ENCODE peak calls at places on chromosomes 7 and 10, in four cellular contexts. One of them, this sample, is unnamed.

GRCh38 chr7:155190608-155191536 is 106.8 kb upstream of the INSIG1 start:
- DNase-seq in HepG2: no peak
- DNase-seq in K562: peak
- DNase-seq in GM12878: no peak
- DNase-seq in this sample: peak

GRCh38 chr7:53811555-53812079 is 730.6 kb upstream of the VSTM2A start:
- DNase-seq in GM12878: no peak
- DNase-seq in HepG2: no peak
- DNase-seq in K562: peak
- DNase-seq in this sample: no peak

GRCh38 chr10:123870260-123870659 is 21.3 kb downstream of the CPXM2 start:
- DNase-seq in HepG2: no peak
- DNase-seq in K562: no peak
- DNase-seq in GM12878: no peak
- DNase-seq in this sample: no peak

GRCh38 chr7:155198901-155199845 is 98.5 kb upstream of the INSIG1 start:
- DNase-seq in K562: no peak
- DNase-seq in HepG2: no peak
- DNase-seq in GM12878: no peak
- DNase-seq in this sample: no peak

GRCh38 chr10:115818015-115818414 is 455.0 kb downstream of the GFRA1 start:
- DNase-seq in HepG2: no peak
- DNase-seq in K562: no peak
- DNase-seq in GM12878: no peak
- DNase-seq in this sample: no peak

GRCh38 chr7:149655784-149656183 is 117.6 kb downstream of the ZNF467 start:
- DNase-seq in HepG2: no peak
- DNase-seq in GM12878: no peak
- DNase-seq in K562: no peak
- DNase-seq in this sample: no peak

GRCh38 chr10:61285749-61286148 is 167.4 kb downstream of the TMEM26 start:
- DNase-seq in HepG2: no peak
- DNase-seq in GM12878: no peak
- DNase-seq in K562: no peak
- DNase-seq in this sample: no peak

GRCh38 chr7:12814107-12814506 is 126.7 kb downstream of the ARL4A start:
- DNase-seq in HepG2: no peak
- DNase-seq in K562: no peak
- DNase-seq in GM12878: no peak
- DNase-seq in this sample: no peak

GRCh38 chr7:17680943-17681351 is 259.3 kb downstream of the SNX13 start:
- DNase-seq in HepG2: peak
- DNase-seq in GM12878: no peak
- DNase-seq in K562: no peak
- DNase-seq in this sample: peak

GRCh38 chr7:101099969-101100781 is 14.9 kb downstream of the TRIM56 start:
- DNase-seq in GM12878: no peak
- DNase-seq in HepG2: peak
- DNase-seq in K562: peak
- DNase-seq in this sample: peak

GRCh38 chr7:151142686-151143040 is 24.8 kb downstream of the GBX1 start:
- DNase-seq in GM12878: no peak
- DNase-seq in K562: no peak
- DNase-seq in HepG2: no peak
- DNase-seq in this sample: no peak

GRCh38 chr7:109456116-109456515 is 886.4 kb downstream of the DNAJB9 start:
- DNase-seq in HepG2: no peak
- DNase-seq in GM12878: no peak
- DNase-seq in K562: no peak
- DNase-seq in this sample: no peak

GRCh38 chr7:4931932-4932331 is 27.1 kb downstream of the MMD2 start:
- DNase-seq in HepG2: peak
- DNase-seq in K562: peak
- DNase-seq in GM12878: no peak
- DNase-seq in this sample: no peak

GRCh38 chr10:102001435-102002068 is 54.4 kb downstream of the ARMH3 start:
- DNase-seq in K562: no peak
- DNase-seq in HepG2: no peak
- DNase-seq in GM12878: peak
- DNase-seq in this sample: no peak

GRCh38 chr7:15862781-15863165 is 176.3 kb upstream of the MEOX2 start:
- DNase-seq in HepG2: no peak
- DNase-seq in GM12878: no peak
- DNase-seq in K562: no peak
- DNase-seq in this sample: peak

GRCh38 chr7:86453454-86453853 is 190.3 kb upstream of the GRM3 start:
- DNase-seq in GM12878: no peak
- DNase-seq in K562: no peak
- DNase-seq in HepG2: no peak
- DNase-seq in this sample: no peak

GRCh38 chr7:139691253-139691781 is 86.5 kb downstream of the HIPK2 start:
- DNase-seq in HepG2: no peak
- DNase-seq in K562: no peak
- DNase-seq in GM12878: no peak
- DNase-seq in this sample: no peak

GRCh38 chr7:36999851-37000480 is 275.7 kb upstream of the AOAH start:
- DNase-seq in HepG2: no peak
- DNase-seq in K562: no peak
- DNase-seq in GM12878: no peak
- DNase-seq in this sample: no peak

GRCh38 chr7:16268821-16269768 is 152.2 kb downstream of the CRPPA start:
- DNase-seq in GM12878: no peak
- DNase-seq in HepG2: no peak
- DNase-seq in K562: peak
- DNase-seq in this sample: no peak

GRCh38 chr10:128614206-128614605 is 488.0 kb upstream of the MKI67 start:
- DNase-seq in HepG2: no peak
- DNase-seq in GM12878: no peak
- DNase-seq in K562: no peak
- DNase-seq in this sample: no peak

GRCh38 chr7:30908681-30909080 is 3.0 kb upstream of the AQP1 start:
- DNase-seq in GM12878: no peak
- DNase-seq in HepG2: no peak
- DNase-seq in K562: no peak
- DNase-seq in this sample: no peak

GRCh38 chr10:8006274-8006999 is 48.1 kb upstream of the GATA3 start:
- DNase-seq in HepG2: no peak
- DNase-seq in K562: no peak
- DNase-seq in GM12878: no peak
- DNase-seq in this sample: no peak

GRCh38 chr7:2171855-2172254 is 60.9 kb downstream of the MAD1L1 start:
- DNase-seq in GM12878: no peak
- DNase-seq in K562: no peak
- DNase-seq in HepG2: no peak
- DNase-seq in this sample: no peak

GRCh38 chr7:148662646-148663045 is 36.1 kb upstream of the CUL1 start:
- DNase-seq in GM12878: no peak
- DNase-seq in HepG2: no peak
- DNase-seq in K562: no peak
- DNase-seq in this sample: no peak

GRCh38 chr10:13758302-13758701 is 171.5 kb downstream of the PRPF18 start:
- DNase-seq in K562: no peak
- DNase-seq in HepG2: no peak
- DNase-seq in GM12878: no peak
- DNase-seq in this sample: peak

GRCh38 chr7:112204776-112205347 is 1.3 kb downstream of the DOCK4 start:
- DNase-seq in K562: no peak
- DNase-seq in HepG2: no peak
- DNase-seq in GM12878: no peak
- DNase-seq in this sample: peak

GRCh38 chr7:137209151-137209822 is 134.2 kb downstream of the PTN start:
- DNase-seq in K562: no peak
- DNase-seq in GM12878: no peak
- DNase-seq in HepG2: no peak
- DNase-seq in this sample: no peak

GRCh38 chr10:63425512-63425911 is 40.3 kb downstream of the JMJD1C start:
- DNase-seq in GM12878: no peak
- DNase-seq in K562: no peak
- DNase-seq in HepG2: no peak
- DNase-seq in this sample: no peak

GRCh38 chr10:122878799-122879338 is 512 bp downstream of the FAM24B start:
- DNase-seq in GM12878: no peak
- DNase-seq in K562: no peak
- DNase-seq in HepG2: peak
- DNase-seq in this sample: peak

GRCh38 chr7:157076466-157076865 is 62.3 kb upstream of the UBE3C start:
- DNase-seq in K562: no peak
- DNase-seq in GM12878: no peak
- DNase-seq in HepG2: no peak
- DNase-seq in this sample: no peak

GRCh38 chr7:29835718-29836117 is 29.4 kb downstream of the WIPF3 start:
- DNase-seq in GM12878: no peak
- DNase-seq in K562: no peak
- DNase-seq in HepG2: no peak
- DNase-seq in this sample: no peak

GRCh38 chr7:80851896-80852476 is 66.9 kb downstream of the SEMA3C start:
- DNase-seq in HepG2: peak
- DNase-seq in K562: no peak
- DNase-seq in GM12878: no peak
- DNase-seq in this sample: no peak

GRCh38 chr7:155356323-155357105 is 58.8 kb downstream of the INSIG1 start:
- DNase-seq in HepG2: peak
- DNase-seq in GM12878: no peak
- DNase-seq in K562: peak
- DNase-seq in this sample: peak

GRCh38 chr10:95841711-95842498 is 65.9 kb upstream of the CC2D2B start:
- DNase-seq in GM12878: no peak
- DNase-seq in HepG2: peak
- DNase-seq in K562: peak
- DNase-seq in this sample: peak
- TF ChIP-seq MYC in GM12878: no peak
- TF ChIP-seq MYC in HepG2: no peak
- TF ChIP-seq MYC in K562: no peak
- TF ChIP-seq MYC in this sample: no peak

GRCh38 chr10:103712146-103712545 is 143.2 kb downstream of the SH3PXD2A start:
- DNase-seq in GM12878: no peak
- DNase-seq in HepG2: no peak
- DNase-seq in K562: no peak
- DNase-seq in this sample: no peak
- H3K27ac ChIP-seq in GM12878: no peak
- H3K27ac ChIP-seq in HepG2: no peak
- H3K27ac ChIP-seq in K562: no peak
- H3K27ac ChIP-seq in this sample: no peak

GRCh38 chr7:26490631-26491624 is 199.3 kb downstream of the SNX10 start:
- DNase-seq in K562: no peak
- DNase-seq in GM12878: no peak
- DNase-seq in HepG2: no peak
- DNase-seq in this sample: no peak
- H3K9ac ChIP-seq in K562: no peak
- H3K9ac ChIP-seq in GM12878: no peak
- H3K9ac ChIP-seq in HepG2: no peak
- H3K9ac ChIP-seq in this sample: no peak

GRCh38 chr7:78066599-78066998 is 268.0 kb downstream of the PHTF2 start:
- DNase-seq in K562: no peak
- DNase-seq in HepG2: no peak
- DNase-seq in GM12878: no peak
- DNase-seq in this sample: no peak

GRCh38 chr7:78057571-78057970 is 259.0 kb downstream of the PHTF2 start:
- DNase-seq in GM12878: no peak
- DNase-seq in K562: no peak
- DNase-seq in HepG2: no peak
- DNase-seq in this sample: no peak

GRCh38 chr7:78063758-78064157 is 265.2 kb downstream of the PHTF2 start:
- DNase-seq in HepG2: no peak
- DNase-seq in GM12878: no peak
- DNase-seq in K562: no peak
- DNase-seq in this sample: no peak

DNA sequence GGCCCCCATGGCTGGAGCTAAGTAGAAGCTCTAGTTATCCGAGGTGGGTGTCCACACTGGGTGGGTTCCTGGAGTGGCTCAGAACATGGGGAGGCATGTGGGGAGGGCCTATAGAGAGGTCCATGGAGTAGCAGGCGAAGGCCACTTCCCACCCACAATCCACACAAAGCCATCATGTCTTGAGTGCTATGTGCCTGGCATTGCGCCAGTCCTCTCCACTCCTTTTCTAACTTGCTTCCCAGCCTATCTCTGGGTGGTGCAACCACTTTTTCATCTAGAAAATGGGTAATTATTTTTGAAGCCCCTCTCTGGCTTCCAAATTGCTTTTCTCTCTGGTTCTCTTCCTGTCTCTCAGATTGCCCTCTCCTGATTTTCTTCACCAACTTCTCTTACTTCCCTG is 263.6 kb downstream of the PHTF2 start:
- DNase-seq in K562: no peak
- DNase-seq in GM12878: no peak
- DNase-seq in HepG2: no peak
- DNase-seq in this sample: no peak
- TF ChIP-seq MYC in K562: no peak
- TF ChIP-seq MYC in GM12878: no peak
- TF ChIP-seq MYC in HepG2: no peak
- TF ChIP-seq MYC in this sample: no peak

GRCh38 chr10:70094287-70094686 is 38.3 kb downstream of the AIFM2 start:
- DNase-seq in GM12878: no peak
- DNase-seq in HepG2: no peak
- DNase-seq in K562: no peak
- DNase-seq in this sample: no peak
- H3K27ac ChIP-seq in GM12878: no peak
- H3K27ac ChIP-seq in HepG2: no peak
- H3K27ac ChIP-seq in K562: no peak
- H3K27ac ChIP-seq in this sample: no peak